ENCODE peak calls at places on chromosome 17, in seven cellular contexts. One of them, this sample, is unnamed.

GRCh38 chr17:38672788-38673713 is 1.7 kb downstream of the EPOP start:
- DNase-seq in GM03348: no peak
- DNase-seq in mesendoderm: peak
- DNase-seq in GM20000: no peak
- DNase-seq in MG63: no peak
- DNase-seq in body of pancreas: no peak
- DNase-seq in H9: no peak
- DNase-seq in this sample: peak

GRCh38 chr17:12637015-12637414 is 28.7 kb upstream of the MYOCD start:
- DNase-seq in mesendoderm: peak
- DNase-seq in MG63: peak
- DNase-seq in GM03348: peak
- DNase-seq in H9: no peak
- DNase-seq in GM20000: no peak
- DNase-seq in body of pancreas: no peak
- DNase-seq in this sample: peak

GRCh38 chr17:55275894-55276804 is 11.4 kb downstream of the HLF start:
- DNase-seq in GM03348: no peak
- DNase-seq in body of pancreas: no peak
- DNase-seq in mesendoderm: no peak
- DNase-seq in MG63: peak
- DNase-seq in GM20000: no peak
- DNase-seq in H9: no peak
- DNase-seq in this sample: peak

GRCh38 chr17:73643012-73643845 is 1.0 kb downstream of the SDK2 start:
- DNase-seq in H9: peak
- DNase-seq in MG63: peak
- DNase-seq in body of pancreas: no peak
- DNase-seq in mesendoderm: peak
- DNase-seq in GM03348: peak
- DNase-seq in GM20000: peak
- DNase-seq in this sample: no peak

GRCh38 chr17:66935717-66936116 is 28.8 kb upstream of the CACNG4 start:
- DNase-seq in body of pancreas: no peak
- DNase-seq in GM20000: no peak
- DNase-seq in H9: no peak
- DNase-seq in mesendoderm: no peak
- DNase-seq in GM03348: no peak
- DNase-seq in MG63: no peak
- DNase-seq in this sample: no peak

GRCh38 chr17:79862771-79863440 is 23.7 kb upstream of the CBX4 start:
- DNase-seq in GM03348: no peak
- DNase-seq in mesendoderm: no peak
- DNase-seq in MG63: no peak
- DNase-seq in H9: no peak
- DNase-seq in GM20000: no peak
- DNase-seq in body of pancreas: peak
- DNase-seq in this sample: no peak

GRCh38 chr17:79114455-79115301 is 40.1 kb downstream of the ENGASE start:
- DNase-seq in H9: no peak
- DNase-seq in mesendoderm: peak
- DNase-seq in body of pancreas: peak
- DNase-seq in GM03348: no peak
- DNase-seq in GM20000: no peak
- DNase-seq in MG63: peak
- DNase-seq in this sample: no peak

GRCh38 chr17:56912105-56912999 is 1.5 kb downstream of the TRIM25 start:
- DNase-seq in H9: no peak
- DNase-seq in body of pancreas: peak
- DNase-seq in GM03348: peak
- DNase-seq in mesendoderm: no peak
- DNase-seq in GM20000: no peak
- DNase-seq in MG63: peak
- DNase-seq in this sample: peak

GRCh38 chr17:79944821-79945391 is 90.8 kb downstream of the TBC1D16 start:
- DNase-seq in H9: peak
- DNase-seq in GM03348: no peak
- DNase-seq in MG63: no peak
- DNase-seq in GM20000: no peak
- DNase-seq in body of pancreas: no peak
- DNase-seq in mesendoderm: no peak
- DNase-seq in this sample: no peak

GRCh38 chr17:58324409-58325288 is 3.9 kb downstream of the TSPOAP1 start:
- DNase-seq in GM03348: peak
- DNase-seq in body of pancreas: peak
- DNase-seq in mesendoderm: peak
- DNase-seq in H9: no peak
- DNase-seq in MG63: peak
- DNase-seq in GM20000: no peak
- DNase-seq in this sample: peak

GRCh38 chr17:75970011-75970523 is 8.9 kb downstream of the ACOX1 start:
- DNase-seq in GM20000: no peak
- DNase-seq in mesendoderm: peak
- DNase-seq in body of pancreas: no peak
- DNase-seq in MG63: no peak
- DNase-seq in H9: no peak
- DNase-seq in GM03348: peak
- DNase-seq in this sample: no peak

GRCh38 chr17:16262201-16262600 is 45.2 kb downstream of the PIGL start:
- DNase-seq in GM20000: no peak
- DNase-seq in GM03348: no peak
- DNase-seq in mesendoderm: no peak
- DNase-seq in H9: no peak
- DNase-seq in body of pancreas: no peak
- DNase-seq in MG63: no peak
- DNase-seq in this sample: no peak

GRCh38 chr17:43839670-43840101 is 6.7 kb upstream of the MPP3 start:
- DNase-seq in GM03348: no peak
- DNase-seq in H9: no peak
- DNase-seq in mesendoderm: no peak
- DNase-seq in MG63: no peak
- DNase-seq in GM20000: no peak
- DNase-seq in body of pancreas: peak
- DNase-seq in this sample: no peak

GRCh38 chr17:71110326-71110725 is 941.0 kb downstream of the KCNJ2 start:
- DNase-seq in MG63: no peak
- DNase-seq in H9: no peak
- DNase-seq in body of pancreas: no peak
- DNase-seq in GM20000: no peak
- DNase-seq in GM03348: no peak
- DNase-seq in mesendoderm: no peak
- DNase-seq in this sample: no peak